ENCODE peak calls at places on chromosome 13, in nine cellular contexts. Q is AG08395; W is AG04450; L is GM12865; D is HEK293T; A is AML-193; F is neural progenitor cell; J is NCI-H345; G is activated CD4-positive, CD25-positive, alpha-beta regulatory T cell treated with anti-CD3 and anti-CD28 coated beads, Interleukin-2, amount 50 U/mL, for 16 hours. B is an unnamed sample.

GRCh38 chr13:110361365-110361911 is 54.4 kb downstream of the COL4A2 start:
- DNase-seq in Q (peak), W (no peak), L (no peak), D (no peak), A (no peak), F (no peak), J (no peak), G (no peak), B (no peak)

GRCh38 chr13:46211116-46211515 is 612 bp upstream of the LRRC63 start:
- DNase-seq in Q (peak), W (no peak), L (peak), D (peak), A (peak), F (no peak), J (peak), G (no peak), B (no peak)

GRCh38 chr13:38662362-38662761 is 24.5 kb upstream of the FREM2 start:
- DNase-seq in Q (no peak), W (peak), L (no peak), D (peak), A (no peak), F (no peak), J (no peak), G (no peak), B (no peak)

GRCh38 chr13:20146381-20146780 is 14.5 kb downstream of the GJA3 start:
- DNase-seq in Q (no peak), W (no peak), L (no peak), D (no peak), A (no peak), F (no peak), J (no peak), G (no peak), B (no peak)

GRCh38 chr13:30806784-30807183 is 71.4 kb downstream of the ALOX5AP start:
- DNase-seq in Q (peak), W (no peak), L (no peak), D (no peak), A (peak), F (no peak), J (no peak), G (no peak), B (peak)

GRCh38 chr13:73065665-73066350 is 7.0 kb downstream of the KLF5 start:
- DNase-seq in Q (no peak), W (no peak), L (no peak), D (no peak), A (no peak), F (no peak), J (peak), G (no peak), B (no peak)

GRCh38 chr13:28707629-28708427 is 10.9 kb downstream of the SLC46A3 start:
- DNase-seq in Q (peak), W (peak), L (peak), D (no peak), A (peak), F (no peak), J (no peak), G (no peak), B (no peak)

GRCh38 chr13:106471957-106472543 is 63.4 kb downstream of the EFNB2 start:
- DNase-seq in Q (peak), W (peak), L (peak), D (peak), A (no peak), F (peak), J (no peak), G (no peak), B (no peak)

GRCh38 chr13:95181586-95181985 is 119.7 kb downstream of the ABCC4 start:
- DNase-seq in Q (no peak), W (no peak), L (peak), D (no peak), A (no peak), F (no peak), J (no peak), G (no peak), B (no peak)

GRCh38 chr13:44755872-44756271 is 179.7 kb upstream of the TSC22D1 start:
- DNase-seq in Q (peak), W (no peak), L (no peak), D (no peak), A (no peak), F (no peak), J (no peak), G (no peak), B (no peak)

GRCh38 chr13:31945202-31945978 is 86.2 kb upstream of the FRY start:
- DNase-seq in Q (peak), W (no peak), L (no peak), D (peak), A (no peak), F (peak), J (peak), G (no peak), B (peak)

GRCh38 chr13:91133941-91134772 is 213.3 kb upstream of the MIR17HG start:
- DNase-seq in Q (peak), W (peak), L (peak), D (peak), A (peak), F (peak), J (peak), G (no peak), B (peak)

B was measured in foreskin melanocyte.